ENCODE peak calls at places on chromosomes 13 and 19, in nine cellular contexts. Z is Caki2; F is HEK293T; X is substantia nigra; H is activated naive CD8-positive, alpha-beta T cell treated with anti-CD3 and anti-CD28 coated beads for 36 hours; R is foreskin keratinocyte; Y is immature natural killer cell; O is brain pericyte; D is GM12865. J is an unnamed sample.

GRCh38 chr13:28685114-28685513 is 26.2 kb downstream of the POMP start:
- DNase-seq in Z (no peak), F (no peak), X (no peak), H (no peak), R (no peak), Y (no peak), O (no peak), D (no peak), J (no peak)

GRCh38 chr13:89755729-89756492 is 1591.6 kb upstream of the MIR17HG start:
- DNase-seq in Z (no peak), F (no peak), X (no peak), H (no peak), R (no peak), Y (no peak), O (no peak), D (no peak), J (no peak)

GRCh38 chr19:47618771-47619170 is 9.8 kb downstream of the BICRA start:
- DNase-seq in Z (no peak), F (no peak), X (peak; percentile 22), H (no peak), R (no peak), Y (no peak), O (no peak), D (no peak), J (no peak)

GRCh38 chr19:47471733-47472457 is at the start of gene SLC8A2:
- DNase-seq in Z (peak; percentile 90), F (peak; percentile 88), X (peak; percentile 37), H (peak; percentile 59), R (peak; percentile 4), Y (peak; percentile 50), O (peak; percentile 20), D (peak; percentile 49), J (peak; percentile 73)

GRCh38 chr13:75181906-75182305 is 300.1 kb downstream of the TBC1D4 start:
- DNase-seq in Z (peak; percentile 74), F (no peak), X (no peak), H (no peak), R (peak; percentile 48), Y (no peak), O (no peak), D (no peak), J (no peak)

GRCh38 chr19:29510701-29511265 is 15.0 kb upstream of the VSTM2B start:
- DNase-seq in Z (no peak), F (no peak), X (no peak), H (no peak), R (no peak), Y (no peak), O (no peak), D (no peak), J (no peak)

GRCh38 chr19:47518139-47518538 is 3.3 kb upstream of the NAPA start:
- DNase-seq in Z (no peak), F (no peak), X (no peak), H (peak; percentile 74), R (peak; percentile 22), Y (peak; percentile 72), O (no peak), D (peak; percentile 96), J (no peak)

GRCh38 chr19:48558018-48558684 is 6.2 kb downstream of the SULT2B1 start:
- DNase-seq in Z (peak; percentile 100), F (no peak), X (no peak), H (no peak), R (peak; percentile 40), Y (no peak), O (no peak), D (no peak), J (no peak)

GRCh38 chr19:33292595-33293254 is 9.6 kb downstream of the CEBPA start:
- DNase-seq in Z (peak; percentile 38), F (peak; percentile 35), X (no peak), H (no peak), R (peak; percentile 35), Y (no peak), O (no peak), D (no peak), J (no peak)

GRCh38 chr19:50173144-50173543 is 10.1 kb upstream of the IZUMO2 start:
- DNase-seq in Z (peak; percentile 70), F (peak; percentile 26), X (no peak), H (peak; percentile 9), R (no peak), Y (no peak), O (no peak), D (peak; percentile 87), J (no peak)

GRCh38 chr13:99339736-99340392 is 32.7 kb upstream of the GPR183 start:
- DNase-seq in Z (no peak), F (no peak), X (no peak), H (no peak), R (no peak), Y (peak; percentile 60), O (no peak), D (no peak), J (no peak)

GRCh38 chr13:103525530-103525929 is 459.3 kb upstream of the SLC10A2 start:
- DNase-seq in Z (no peak), F (no peak), X (no peak), H (no peak), R (no peak), Y (no peak), O (no peak), D (no peak), J (peak; percentile 31)

GRCh38 chr19:53101518-53101917 is 1.7 kb downstream of the ZNF160 start:
- DNase-seq in Z (no peak), F (no peak), X (no peak), H (peak; percentile 26), R (no peak), Y (peak; percentile 4), O (no peak), D (no peak), J (no peak)